ENCODE peak calls at places on chromosomes 7 and 10, in six cellular contexts. One of them, this sample, is unnamed. For H3K36me3, the result is how much of the 10 kb centered on the place peaks cover.

GRCh38 chr7:29839302-29839701 is 33.0 kb downstream of the WIPF3 start:
- DNase-seq in hepatocyte: no peak
- DNase-seq in heart right ventricle: peak
- DNase-seq in CD8-positive, alpha-beta T cell: no peak
- DNase-seq in tibial artery: peak
- DNase-seq in psoas muscle: peak
- DNase-seq in this sample: peak

GRCh38 chr7:31883761-31884164 is 186.4 kb downstream of the PDE1C start:
- DNase-seq in hepatocyte: no peak
- DNase-seq in heart right ventricle: peak
- DNase-seq in CD8-positive, alpha-beta T cell: no peak
- DNase-seq in tibial artery: no peak
- DNase-seq in psoas muscle: no peak
- DNase-seq in this sample: no peak

GRCh38 chr10:110959379-110960332 is 40.3 kb downstream of the SHOC2 start:
- DNase-seq in hepatocyte: no peak
- DNase-seq in heart right ventricle: no peak
- DNase-seq in CD8-positive, alpha-beta T cell: no peak
- DNase-seq in tibial artery: no peak
- DNase-seq in psoas muscle: no peak
- DNase-seq in this sample: no peak

GRCh38 chr10:82477776-82478175 is 602.8 kb downstream of the NRG3 start:
- DNase-seq in hepatocyte: no peak
- DNase-seq in heart right ventricle: no peak
- DNase-seq in CD8-positive, alpha-beta T cell: no peak
- DNase-seq in tibial artery: no peak
- DNase-seq in psoas muscle: no peak
- DNase-seq in this sample: no peak

GRCh38 chr7:123674399-123675091 is 18.9 kb downstream of the LMOD2 start:
- DNase-seq in hepatocyte: no peak
- DNase-seq in heart right ventricle: no peak
- DNase-seq in CD8-positive, alpha-beta T cell: no peak
- DNase-seq in tibial artery: no peak
- DNase-seq in psoas muscle: no peak
- DNase-seq in this sample: no peak

GRCh38 chr10:117262296-117263293 is 21.7 kb downstream of the SLC18A2 start:
- DNase-seq in hepatocyte: peak
- DNase-seq in heart right ventricle: no peak
- DNase-seq in CD8-positive, alpha-beta T cell: no peak
- DNase-seq in tibial artery: no peak
- DNase-seq in psoas muscle: no peak
- DNase-seq in this sample: no peak

GRCh38 chr10:103933557-103934121 is 15.7 kb upstream of the STN1 start:
- DNase-seq in hepatocyte: no peak
- DNase-seq in heart right ventricle: no peak
- DNase-seq in CD8-positive, alpha-beta T cell: no peak
- DNase-seq in tibial artery: no peak
- DNase-seq in psoas muscle: no peak
- DNase-seq in this sample: no peak

GRCh38 chr7:39950473-39951155 is 558 bp downstream of the CDK13 start:
- DNase-seq in hepatocyte: peak
- DNase-seq in heart right ventricle: peak
- DNase-seq in CD8-positive, alpha-beta T cell: peak
- DNase-seq in tibial artery: peak
- DNase-seq in psoas muscle: peak
- DNase-seq in this sample: no peak

GRCh38 chr7:14332155-14332554 is 342.7 kb upstream of the ETV1 start:
- DNase-seq in hepatocyte: peak
- DNase-seq in heart right ventricle: peak
- DNase-seq in CD8-positive, alpha-beta T cell: no peak
- DNase-seq in tibial artery: no peak
- DNase-seq in psoas muscle: no peak
- DNase-seq in this sample: no peak

GRCh38 chr7:101900103-101900502 is 82.7 kb downstream of the CUX1 start:
- DNase-seq in hepatocyte: no peak
- DNase-seq in heart right ventricle: peak
- DNase-seq in CD8-positive, alpha-beta T cell: no peak
- DNase-seq in tibial artery: peak
- DNase-seq in psoas muscle: peak
- DNase-seq in this sample: peak

GRCh38 chr7:158672975-158673374 is 31.6 kb downstream of the NCAPG2 start:
- DNase-seq in hepatocyte: no peak
- DNase-seq in heart right ventricle: no peak
- DNase-seq in CD8-positive, alpha-beta T cell: no peak
- DNase-seq in tibial artery: no peak
- DNase-seq in psoas muscle: no peak
- DNase-seq in this sample: no peak

GRCh38 chr10:79063071-79063491 is 5.7 kb upstream of the ZMIZ1 start:
- DNase-seq in hepatocyte: no peak
- DNase-seq in heart right ventricle: no peak
- DNase-seq in CD8-positive, alpha-beta T cell: no peak
- DNase-seq in tibial artery: peak
- DNase-seq in psoas muscle: peak
- DNase-seq in this sample: no peak

GRCh38 chr7:78197447-78197846 is 398.9 kb downstream of the PHTF2 start:
- DNase-seq in hepatocyte: no peak
- DNase-seq in heart right ventricle: no peak
- DNase-seq in CD8-positive, alpha-beta T cell: no peak
- DNase-seq in tibial artery: no peak
- DNase-seq in psoas muscle: no peak
- DNase-seq in this sample: no peak

GRCh38 chr7:105690286-105690915 is 109.1 kb upstream of the EFCAB10 start:
- DNase-seq in hepatocyte: no peak
- DNase-seq in heart right ventricle: no peak
- DNase-seq in CD8-positive, alpha-beta T cell: no peak
- DNase-seq in tibial artery: no peak
- DNase-seq in psoas muscle: no peak
- DNase-seq in this sample: no peak

GRCh38 chr10:71667374-71667750 is 52.2 kb downstream of the C10orf105 start:
- DNase-seq in hepatocyte: no peak
- DNase-seq in heart right ventricle: no peak
- DNase-seq in CD8-positive, alpha-beta T cell: no peak
- DNase-seq in tibial artery: no peak
- DNase-seq in psoas muscle: no peak
- DNase-seq in this sample: no peak

GRCh38 chr10:120980316-120980975 is 129.3 kb downstream of the WDR11 start:
- DNase-seq in hepatocyte: no peak
- DNase-seq in heart right ventricle: no peak
- DNase-seq in CD8-positive, alpha-beta T cell: no peak
- DNase-seq in tibial artery: no peak
- DNase-seq in psoas muscle: no peak
- DNase-seq in this sample: peak

GRCh38 chr7:36663481-36663880 is 60.8 kb downstream of the AOAH start:
- DNase-seq in hepatocyte: no peak
- DNase-seq in heart right ventricle: no peak
- DNase-seq in CD8-positive, alpha-beta T cell: no peak
- DNase-seq in tibial artery: no peak
- DNase-seq in psoas muscle: no peak
- DNase-seq in this sample: no peak

GRCh38 chr10:35398355-35398754 is 62.0 kb downstream of the CCNY start:
- DNase-seq in hepatocyte: no peak
- DNase-seq in heart right ventricle: no peak
- DNase-seq in CD8-positive, alpha-beta T cell: no peak
- DNase-seq in tibial artery: no peak
- DNase-seq in psoas muscle: no peak
- DNase-seq in this sample: no peak

GRCh38 chr7:11193888-11194287 is 220.2 kb downstream of the PHF14 start:
- DNase-seq in hepatocyte: no peak
- DNase-seq in heart right ventricle: no peak
- DNase-seq in CD8-positive, alpha-beta T cell: no peak
- DNase-seq in tibial artery: no peak
- DNase-seq in psoas muscle: no peak
- DNase-seq in this sample: no peak

DNA sequence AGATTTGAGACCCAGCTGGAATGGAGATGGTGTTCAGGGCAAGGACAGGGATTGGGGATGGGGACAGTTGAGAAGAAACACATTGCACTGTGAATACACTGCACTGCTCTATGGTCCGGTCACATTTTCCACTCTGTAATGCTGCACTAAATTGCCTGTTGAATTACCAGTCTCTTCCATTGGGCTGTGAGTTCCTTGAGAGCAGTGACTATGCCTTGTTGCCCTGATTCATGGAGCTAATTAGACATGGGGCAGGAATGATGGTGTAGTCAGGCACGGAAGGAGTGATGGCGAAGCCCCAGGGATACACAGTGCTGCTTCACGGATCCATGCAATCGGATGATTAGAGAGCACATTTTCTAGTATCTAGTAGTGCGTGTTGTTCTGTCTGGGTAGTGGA is 25.4 kb upstream of the GPAM start:
- DNase-seq in hepatocyte: no peak
- DNase-seq in heart right ventricle: no peak
- DNase-seq in CD8-positive, alpha-beta T cell: no peak
- DNase-seq in tibial artery: no peak
- DNase-seq in psoas muscle: no peak
- DNase-seq in this sample: no peak
- H3K4me3 ChIP-seq in hepatocyte: no peak
- H3K4me3 ChIP-seq in heart right ventricle: no peak
- H3K4me3 ChIP-seq in CD8-positive, alpha-beta T cell: no peak
- H3K4me3 ChIP-seq in tibial artery: no peak
- H3K4me3 ChIP-seq in psoas muscle: no peak
- H3K4me3 ChIP-seq in this sample: no peak

DNA sequence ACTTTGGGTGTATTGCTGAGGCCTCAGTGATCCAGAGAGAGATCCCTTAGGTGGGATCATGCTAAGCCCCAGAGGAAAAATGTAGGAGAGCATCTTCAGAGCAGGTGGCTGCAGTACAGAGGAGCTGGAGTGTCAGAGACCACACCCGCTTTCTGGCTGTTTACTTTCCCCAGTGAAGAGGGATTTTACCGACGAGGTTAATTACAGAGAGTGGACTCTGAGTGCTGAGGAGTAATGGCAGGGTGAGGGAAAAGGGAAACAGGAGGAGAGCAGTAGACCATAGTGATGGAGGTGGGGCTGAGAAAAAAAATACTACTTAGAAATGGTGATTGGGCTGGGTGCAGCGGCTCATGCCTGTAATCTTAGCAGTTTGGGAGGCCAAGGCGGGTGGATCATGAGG is 43.3 kb upstream of the HBP1 start:
- DNase-seq in hepatocyte: no peak
- DNase-seq in heart right ventricle: no peak
- DNase-seq in CD8-positive, alpha-beta T cell: no peak
- DNase-seq in tibial artery: no peak
- DNase-seq in psoas muscle: no peak
- DNase-seq in this sample: no peak
- H3K36me3 ChIP-seq in hepatocyte: under half
- H3K36me3 ChIP-seq in heart right ventricle: under half
- H3K36me3 ChIP-seq in CD8-positive, alpha-beta T cell: under half
- H3K36me3 ChIP-seq in tibial artery: under half
- H3K36me3 ChIP-seq in psoas muscle: under half
- H3K36me3 ChIP-seq in this sample: under half

GRCh38 chr7:26440993-26441636 is 149.5 kb downstream of the SNX10 start:
- DNase-seq in hepatocyte: no peak
- DNase-seq in heart right ventricle: no peak
- DNase-seq in CD8-positive, alpha-beta T cell: no peak
- DNase-seq in tibial artery: no peak
- DNase-seq in psoas muscle: no peak
- DNase-seq in this sample: no peak

GRCh38 chr7:26441640-26442277 is 150.1 kb downstream of the SNX10 start:
- DNase-seq in hepatocyte: no peak
- DNase-seq in heart right ventricle: no peak
- DNase-seq in CD8-positive, alpha-beta T cell: no peak
- DNase-seq in tibial artery: no peak
- DNase-seq in psoas muscle: no peak
- DNase-seq in this sample: no peak

GRCh38 chr7:26438078-26438477 is 146.4 kb downstream of the SNX10 start:
- DNase-seq in hepatocyte: no peak
- DNase-seq in heart right ventricle: no peak
- DNase-seq in CD8-positive, alpha-beta T cell: no peak
- DNase-seq in tibial artery: no peak
- DNase-seq in psoas muscle: no peak
- DNase-seq in this sample: no peak

GRCh38 chr7:26439502-26440252 is 148.0 kb downstream of the SNX10 start:
- DNase-seq in hepatocyte: no peak
- DNase-seq in heart right ventricle: no peak
- DNase-seq in CD8-positive, alpha-beta T cell: no peak
- DNase-seq in tibial artery: no peak
- DNase-seq in psoas muscle: no peak
- DNase-seq in this sample: no peak

DNA sequence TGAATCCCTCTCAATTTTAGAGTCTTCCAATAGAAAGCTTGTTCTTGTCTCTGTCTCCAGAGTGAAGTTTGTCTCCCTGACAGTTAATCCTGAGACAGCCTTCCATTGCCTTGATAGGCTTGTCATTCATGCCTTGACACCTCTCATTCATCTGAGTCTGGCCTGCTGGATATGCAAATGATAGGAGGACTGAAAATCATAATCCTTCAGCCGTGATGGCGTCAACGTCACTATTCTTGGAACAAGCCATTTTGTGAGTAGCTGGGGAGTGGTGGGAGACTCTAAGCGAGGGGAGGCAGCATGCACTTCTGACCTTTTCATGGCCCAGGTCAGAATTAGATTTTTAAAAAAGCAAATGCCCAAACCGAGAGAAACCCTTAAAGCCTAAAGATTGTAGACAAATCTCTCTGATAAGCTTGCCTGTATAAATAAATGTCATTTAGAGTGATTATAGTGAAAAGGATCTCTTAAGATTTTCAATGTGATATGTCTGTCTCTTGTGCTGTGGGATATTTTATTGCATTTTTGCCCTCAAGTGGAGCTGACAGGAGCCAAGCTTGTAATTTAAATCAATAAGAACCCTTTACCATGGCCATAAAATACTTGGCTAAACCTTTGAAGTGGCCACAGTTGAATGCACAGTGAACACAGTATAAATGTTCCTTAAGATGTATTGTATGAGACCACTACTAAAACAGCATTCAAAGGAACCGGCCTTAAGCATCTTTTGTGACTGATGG is 148.8 kb downstream of the SNX10 start:
- DNase-seq in hepatocyte: no peak
- DNase-seq in heart right ventricle: no peak
- DNase-seq in CD8-positive, alpha-beta T cell: no peak
- DNase-seq in tibial artery: no peak
- DNase-seq in psoas muscle: no peak
- DNase-seq in this sample: no peak
- H3K4me3 ChIP-seq in hepatocyte: no peak
- H3K4me3 ChIP-seq in heart right ventricle: no peak
- H3K4me3 ChIP-seq in CD8-positive, alpha-beta T cell: no peak
- H3K4me3 ChIP-seq in tibial artery: no peak
- H3K4me3 ChIP-seq in psoas muscle: no peak
- H3K4me3 ChIP-seq in this sample: no peak

DNA sequence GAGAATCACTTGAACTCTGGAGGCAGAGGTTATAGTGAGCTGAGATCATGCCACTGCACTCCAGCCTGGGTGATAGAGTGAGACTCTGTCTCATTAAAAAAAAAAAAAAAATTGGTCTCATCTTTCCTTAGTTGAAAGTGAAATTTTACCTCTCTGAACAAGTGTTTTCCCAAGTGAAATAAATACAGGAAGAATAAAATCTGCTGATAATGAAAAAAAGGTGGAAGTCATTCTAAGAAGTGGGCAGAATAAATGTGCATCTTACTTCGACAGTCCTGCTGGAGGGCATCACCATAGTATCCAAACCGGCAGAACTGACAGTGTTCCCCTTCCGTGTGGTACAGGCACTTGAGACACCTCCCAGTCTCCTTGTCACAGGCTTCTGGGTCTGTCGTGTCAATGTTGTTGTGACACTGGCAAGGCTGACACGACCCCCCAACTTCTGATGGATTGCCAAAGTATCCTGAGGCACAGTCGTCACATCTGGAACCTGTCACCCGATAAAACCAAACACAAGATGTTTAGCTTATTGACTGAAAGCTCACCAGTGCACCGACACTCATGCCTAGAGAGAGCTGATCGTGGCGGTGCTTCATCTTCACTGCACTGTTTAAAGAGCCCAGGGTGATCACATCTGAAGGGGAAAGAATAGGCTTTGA is 49.6 kb downstream of the LAMB1 start:
- DNase-seq in hepatocyte: no peak
- DNase-seq in heart right ventricle: no peak
- DNase-seq in CD8-positive, alpha-beta T cell: no peak
- DNase-seq in tibial artery: no peak
- DNase-seq in psoas muscle: no peak
- DNase-seq in this sample: peak
- H3K36me3 ChIP-seq in hepatocyte: under half
- H3K36me3 ChIP-seq in heart right ventricle: half or more
- H3K36me3 ChIP-seq in CD8-positive, alpha-beta T cell: under half
- H3K36me3 ChIP-seq in tibial artery: under half
- H3K36me3 ChIP-seq in psoas muscle: under half
- H3K36me3 ChIP-seq in this sample: half or more

This sample was measured in ascending aorta.